ENCODE peak calls at places on chromosomes 12 and 14, in four cellular contexts. E is AG04450, L is lower leg skin, Q is kidney epithelial cell. T is an unnamed sample.

GRCh38 chr12:2795291-2796186 is 769 bp downstream of the FKBP4 start:
- DNase-seq in E (no peak), L (peak; percentile 93), Q (no peak), T (no peak)

GRCh38 chr14:100728962-100729361 is 2.3 kb downstream of the DLK1 start:
- DNase-seq in E (no peak), L (no peak), Q (no peak), T (no peak)

GRCh38 chr14:95388699-95389098 is 69.0 kb upstream of the CLMN start:
- DNase-seq in E (no peak), L (peak; percentile 23), Q (no peak), T (no peak)

GRCh38 chr12:49121047-49121696 is 10.0 kb downstream of the TUBA1B start:
- DNase-seq in E (no peak), L (no peak), Q (no peak), T (no peak)

GRCh38 chr12:32482226-32482625 is 82.9 kb downstream of the FGD4 start:
- DNase-seq in E (no peak), L (no peak), Q (no peak), T (no peak)

GRCh38 chr12:22312336-22312735 is 22.2 kb downstream of the ST8SIA1 start:
- DNase-seq in E (no peak), L (no peak), Q (no peak), T (peak; percentile 72)

GRCh38 chr12:103852498-103852992 is 11.5 kb upstream of the NT5DC3 start:
- DNase-seq in E (no peak), L (no peak), Q (no peak), T (no peak)

GRCh38 chr12:6821674-6822433 is at the start of gene GPR162:
- DNase-seq in E (no peak), L (peak; percentile 92), Q (no peak), T (no peak)

GRCh38 chr14:55297611-55298323 is 26.5 kb downstream of the FBXO34 start:
- DNase-seq in E (no peak), L (no peak), Q (no peak), T (no peak)
- TF ChIP-seq CTCF in E (no peak), L (no peak), Q (no peak), T (no peak)

GRCh38 chr12:119744900-119745606 is 77.1 kb downstream of the PRKAB1 start:
- DNase-seq in E (no peak), L (no peak), Q (no peak), T (no peak)
- H3K4me3 ChIP-seq in E (no peak overlapping the region), L (no peak overlapping the region), Q (no peak overlapping the region), T (no peak overlapping the region)

GRCh38 chr14:73759714-73760597 is 45.8 kb upstream of the PNMA1 start:
- DNase-seq in E (peak; percentile 97), L (peak; percentile 99), Q (peak; percentile 95), T (peak; percentile 95)
- TF ChIP-seq CTCF in E (no peak), L (no peak), Q (no peak), T (no peak)

GRCh38 chr14:68806526-68807147 is 13.8 kb upstream of the ZFP36L1 start:
- DNase-seq in E (no peak), L (peak; percentile 83), Q (no peak), T (no peak)
- H3K4me3 ChIP-seq in E (no peak overlapping the region), L (no peak overlapping the region), Q (no peak overlapping the region), T (no peak overlapping the region)

GRCh38 chr14:103504991-103505565 is 17.6 kb downstream of the CKB start:
- DNase-seq in E (no peak), L (peak; percentile 73), Q (no peak), T (no peak)
- TF ChIP-seq CTCF in E (peak; percentile 11), L (no peak), Q (no peak), T (peak; percentile 32)